ENCODE peak calls at places on chromosomes 5 and 9, in six cellular contexts. One of them, this sample, is unnamed.

GRCh38 chr5:45696206-45696836 is at the start of gene HCN1:
- DNase-seq in ovary: peak; percentile 35
- DNase-seq in neural progenitor cell: peak; percentile 94
- DNase-seq in fibroblast of pulmonary artery: peak; percentile 72
- DNase-seq in kidney: peak; percentile 90
- DNase-seq in tibial nerve: peak; percentile 33
- DNase-seq in this sample: no peak

GRCh38 chr5:159243385-159243784 is 19.7 kb upstream of the UBLCP1 start:
- DNase-seq in ovary: no peak
- DNase-seq in neural progenitor cell: no peak
- DNase-seq in fibroblast of pulmonary artery: no peak
- DNase-seq in kidney: no peak
- DNase-seq in tibial nerve: no peak
- DNase-seq in this sample: no peak

GRCh38 chr5:170145462-170145861 is 39.8 kb downstream of the FOXI1 start:
- DNase-seq in ovary: no peak
- DNase-seq in neural progenitor cell: no peak
- DNase-seq in fibroblast of pulmonary artery: no peak
- DNase-seq in kidney: no peak
- DNase-seq in tibial nerve: no peak
- DNase-seq in this sample: no peak

GRCh38 chr5:171601266-171601881 is 181.9 kb downstream of the FGF18 start:
- DNase-seq in ovary: no peak
- DNase-seq in neural progenitor cell: no peak
- DNase-seq in fibroblast of pulmonary artery: no peak
- DNase-seq in kidney: no peak
- DNase-seq in tibial nerve: no peak
- DNase-seq in this sample: no peak

GRCh38 chr5:21391506-21391905 is 1403.5 kb upstream of the CDH18 start:
- DNase-seq in ovary: no peak
- DNase-seq in neural progenitor cell: no peak
- DNase-seq in fibroblast of pulmonary artery: no peak
- DNase-seq in kidney: no peak
- DNase-seq in tibial nerve: no peak
- DNase-seq in this sample: no peak

GRCh38 chr5:16540421-16540820 is 74.8 kb upstream of the ZNF622 start:
- DNase-seq in ovary: no peak
- DNase-seq in neural progenitor cell: no peak
- DNase-seq in fibroblast of pulmonary artery: peak; percentile 28
- DNase-seq in kidney: no peak
- DNase-seq in tibial nerve: no peak
- DNase-seq in this sample: no peak

GRCh38 chr5:115558388-115558956 is 13.9 kb upstream of the FEM1C start:
- DNase-seq in ovary: no peak
- DNase-seq in neural progenitor cell: no peak
- DNase-seq in fibroblast of pulmonary artery: peak; percentile 77
- DNase-seq in kidney: no peak
- DNase-seq in tibial nerve: no peak
- DNase-seq in this sample: no peak

GRCh38 chr9:2354216-2354615 is 267.4 kb upstream of the VLDLR start:
- DNase-seq in ovary: peak; percentile 44
- DNase-seq in neural progenitor cell: no peak
- DNase-seq in fibroblast of pulmonary artery: no peak
- DNase-seq in kidney: no peak
- DNase-seq in tibial nerve: no peak
- DNase-seq in this sample: no peak

GRCh38 chr5:52024363-52024762 is 641.1 kb downstream of the ISL1 start:
- DNase-seq in ovary: no peak
- DNase-seq in neural progenitor cell: no peak
- DNase-seq in fibroblast of pulmonary artery: no peak
- DNase-seq in kidney: no peak
- DNase-seq in tibial nerve: no peak
- DNase-seq in this sample: no peak

GRCh38 chr5:150024241-150024984 is 23.9 kb downstream of the HMGXB3 start:
- DNase-seq in ovary: no peak
- DNase-seq in neural progenitor cell: no peak
- DNase-seq in fibroblast of pulmonary artery: no peak
- DNase-seq in kidney: no peak
- DNase-seq in tibial nerve: no peak
- DNase-seq in this sample: no peak
- TF ChIP-seq CTCF in ovary: no peak
- TF ChIP-seq CTCF in neural progenitor cell: no peak
- TF ChIP-seq CTCF in fibroblast of pulmonary artery: no peak
- TF ChIP-seq CTCF in kidney: peak; percentile 4
- TF ChIP-seq CTCF in tibial nerve: no peak
- TF ChIP-seq CTCF in this sample: peak; percentile 62

DNA sequence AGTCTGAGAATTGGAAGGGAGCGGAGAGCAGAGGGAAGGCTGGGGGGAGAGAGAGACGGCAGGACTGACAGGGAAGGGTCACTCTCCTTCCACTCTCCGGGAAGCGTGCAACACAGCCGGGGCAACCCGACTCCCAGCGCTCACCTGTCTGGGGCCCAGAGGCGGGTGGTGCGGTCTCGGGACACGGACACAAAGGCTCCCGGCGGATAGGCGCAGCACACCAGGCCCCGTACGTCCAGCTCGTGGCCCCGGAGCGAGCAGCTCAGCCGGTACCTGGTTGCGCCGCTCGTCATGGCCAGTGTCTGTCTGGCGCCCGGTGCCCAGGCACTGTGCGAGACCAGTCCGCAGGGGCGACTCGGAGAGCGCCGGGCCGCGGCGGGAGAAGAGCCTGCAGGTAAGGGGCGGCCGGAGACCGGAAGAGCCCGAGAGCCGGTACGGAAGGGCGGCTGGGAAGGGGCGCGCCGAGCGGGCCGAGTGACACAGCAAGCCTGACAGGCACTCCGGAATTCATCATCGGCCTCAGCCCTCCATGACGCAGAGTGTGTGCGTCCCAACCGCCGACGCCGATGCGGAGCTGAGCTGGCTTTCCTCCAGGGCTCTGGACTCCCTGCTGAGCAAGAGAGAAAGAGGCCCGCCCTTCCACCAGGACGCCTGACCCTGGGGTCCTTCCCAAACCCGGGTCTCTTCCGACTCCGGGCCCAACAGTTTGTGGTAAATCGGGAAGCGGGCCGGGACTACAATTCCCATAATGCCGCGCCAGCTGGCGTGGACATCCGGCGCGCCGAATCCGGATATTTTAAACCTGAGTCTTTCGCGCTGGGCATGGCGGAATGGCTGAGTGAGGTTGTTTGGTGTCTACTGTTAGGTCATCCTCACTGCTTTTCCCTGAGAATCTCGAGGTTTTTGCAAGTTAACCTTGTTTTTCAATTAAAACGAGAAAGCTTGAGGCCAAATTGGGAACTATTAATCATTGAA is at the start of gene PLAA:
- DNase-seq in ovary: peak; percentile 89
- DNase-seq in neural progenitor cell: peak; percentile 95
- DNase-seq in fibroblast of pulmonary artery: peak; percentile 90
- DNase-seq in kidney: peak; percentile 96
- DNase-seq in tibial nerve: peak; percentile 76
- DNase-seq in this sample: peak; percentile 97
- TF ChIP-seq CTCF in ovary: no peak
- TF ChIP-seq CTCF in neural progenitor cell: peak; percentile 10
- TF ChIP-seq CTCF in fibroblast of pulmonary artery: no peak
- TF ChIP-seq CTCF in kidney: no peak
- TF ChIP-seq CTCF in tibial nerve: no peak
- TF ChIP-seq CTCF in this sample: no peak

GRCh38 chr5:139388198-139388821 is 1.4 kb downstream of the MZB1 start:
- DNase-seq in ovary: peak; percentile 26
- DNase-seq in neural progenitor cell: no peak
- DNase-seq in fibroblast of pulmonary artery: no peak
- DNase-seq in kidney: peak; percentile 89
- DNase-seq in tibial nerve: no peak
- DNase-seq in this sample: peak; percentile 60
- TF ChIP-seq CTCF in ovary: no peak
- TF ChIP-seq CTCF in neural progenitor cell: no peak
- TF ChIP-seq CTCF in fibroblast of pulmonary artery: no peak
- TF ChIP-seq CTCF in kidney: no peak
- TF ChIP-seq CTCF in tibial nerve: no peak
- TF ChIP-seq CTCF in this sample: no peak

GRCh38 chr5:113660848-113661247 is 147.4 kb downstream of the YTHDC2 start:
- DNase-seq in ovary: no peak
- DNase-seq in neural progenitor cell: no peak
- DNase-seq in fibroblast of pulmonary artery: no peak
- DNase-seq in kidney: no peak
- DNase-seq in tibial nerve: no peak
- DNase-seq in this sample: no peak

DNA sequence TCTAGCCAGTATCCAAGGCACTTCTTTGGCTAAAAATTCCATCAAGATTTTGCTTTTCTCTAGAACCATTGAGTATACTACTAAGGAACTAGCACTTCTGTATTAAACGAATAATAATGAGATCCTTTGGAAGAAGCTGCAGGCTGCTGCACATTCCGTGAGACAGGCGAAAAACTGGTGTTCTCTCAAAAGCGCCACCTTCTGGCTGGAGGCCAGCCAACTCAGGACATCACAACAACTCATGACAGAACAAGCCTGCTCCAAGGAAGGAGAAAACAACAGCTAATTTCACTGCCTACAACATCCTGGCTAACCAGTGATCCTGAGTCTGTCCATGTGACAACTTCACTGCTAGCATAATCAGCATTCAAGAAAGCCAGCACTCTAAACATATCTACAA is 150.4 kb downstream of the YTHDC2 start:
- DNase-seq in ovary: no peak
- DNase-seq in neural progenitor cell: peak; percentile 16
- DNase-seq in fibroblast of pulmonary artery: peak; percentile 51
- DNase-seq in kidney: no peak
- DNase-seq in tibial nerve: no peak
- DNase-seq in this sample: no peak
- TF ChIP-seq CTCF in ovary: no peak
- TF ChIP-seq CTCF in neural progenitor cell: peak; percentile 43
- TF ChIP-seq CTCF in fibroblast of pulmonary artery: peak; percentile 31
- TF ChIP-seq CTCF in kidney: peak; percentile 23
- TF ChIP-seq CTCF in tibial nerve: no peak
- TF ChIP-seq CTCF in this sample: peak; percentile 60

GRCh38 chr9:69499959-69500358 is 172.2 kb downstream of the APBA1 start:
- DNase-seq in ovary: no peak
- DNase-seq in neural progenitor cell: peak; percentile 12
- DNase-seq in fibroblast of pulmonary artery: no peak
- DNase-seq in kidney: no peak
- DNase-seq in tibial nerve: no peak
- DNase-seq in this sample: no peak

GRCh38 chr9:69499401-69499800 is 172.8 kb downstream of the APBA1 start:
- DNase-seq in ovary: no peak
- DNase-seq in neural progenitor cell: no peak
- DNase-seq in fibroblast of pulmonary artery: no peak
- DNase-seq in kidney: no peak
- DNase-seq in tibial nerve: no peak
- DNase-seq in this sample: no peak

GRCh38 chr9:69498430-69498829 is 173.4 kb downstream of the ENTREP1 start:
- DNase-seq in ovary: no peak
- DNase-seq in neural progenitor cell: no peak
- DNase-seq in fibroblast of pulmonary artery: no peak
- DNase-seq in kidney: no peak
- DNase-seq in tibial nerve: no peak
- DNase-seq in this sample: no peak

GRCh38 chr9:69502671-69503301 is 169.4 kb downstream of the APBA1 start:
- DNase-seq in ovary: no peak
- DNase-seq in neural progenitor cell: no peak
- DNase-seq in fibroblast of pulmonary artery: peak; percentile 64
- DNase-seq in kidney: no peak
- DNase-seq in tibial nerve: no peak
- DNase-seq in this sample: no peak

GRCh38 chr9:69500925-69501324 is 171.2 kb downstream of the APBA1 start:
- DNase-seq in ovary: no peak
- DNase-seq in neural progenitor cell: no peak
- DNase-seq in fibroblast of pulmonary artery: no peak
- DNase-seq in kidney: no peak
- DNase-seq in tibial nerve: no peak
- DNase-seq in this sample: no peak
- TF ChIP-seq CTCF in ovary: no peak
- TF ChIP-seq CTCF in neural progenitor cell: no peak
- TF ChIP-seq CTCF in fibroblast of pulmonary artery: no peak
- TF ChIP-seq CTCF in kidney: no peak
- TF ChIP-seq CTCF in tibial nerve: no peak
- TF ChIP-seq CTCF in this sample: no peak

DNA sequence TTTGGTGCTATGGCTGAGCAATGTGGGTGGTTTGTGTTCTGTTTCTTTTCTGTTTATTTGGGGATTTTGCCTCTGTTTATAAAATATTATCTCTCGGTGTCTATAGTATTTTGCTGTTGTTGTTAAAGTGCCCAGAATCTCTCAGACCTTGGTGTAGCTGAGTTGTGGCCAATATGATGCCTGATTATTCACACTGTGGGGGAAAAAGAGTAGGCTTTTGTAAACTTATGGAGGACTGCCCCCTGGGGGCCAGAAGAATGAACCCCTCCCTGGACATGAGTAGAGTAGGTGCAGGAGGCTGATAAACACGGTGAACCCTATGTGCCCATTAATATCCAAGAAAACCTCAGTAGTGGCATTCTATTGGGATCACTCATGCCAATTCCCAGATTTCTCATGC is 49.0 kb upstream of the DPYSL3 start:
- DNase-seq in ovary: peak; percentile 76
- DNase-seq in neural progenitor cell: peak; percentile 80
- DNase-seq in fibroblast of pulmonary artery: peak; percentile 88
- DNase-seq in kidney: no peak
- DNase-seq in tibial nerve: peak; percentile 42
- DNase-seq in this sample: no peak
- TF ChIP-seq CTCF in ovary: peak; percentile 64
- TF ChIP-seq CTCF in neural progenitor cell: peak; percentile 72
- TF ChIP-seq CTCF in fibroblast of pulmonary artery: peak; percentile 83
- TF ChIP-seq CTCF in kidney: peak; percentile 5
- TF ChIP-seq CTCF in tibial nerve: peak; percentile 55
- TF ChIP-seq CTCF in this sample: peak; percentile 85

GRCh38 chr5:110414360-110414759 is 312.1 kb downstream of the TMEM232 start:
- DNase-seq in ovary: no peak
- DNase-seq in neural progenitor cell: peak; percentile 23
- DNase-seq in fibroblast of pulmonary artery: peak; percentile 23
- DNase-seq in kidney: no peak
- DNase-seq in tibial nerve: no peak
- DNase-seq in this sample: no peak
- TF ChIP-seq CTCF in ovary: no peak
- TF ChIP-seq CTCF in neural progenitor cell: peak; percentile 54
- TF ChIP-seq CTCF in fibroblast of pulmonary artery: peak; percentile 45
- TF ChIP-seq CTCF in kidney: peak; percentile 19
- TF ChIP-seq CTCF in tibial nerve: peak; percentile 21
- TF ChIP-seq CTCF in this sample: peak; percentile 82

GRCh38 chr9:134217431-134218210 is 53.3 kb upstream of the RNU6ATAC start:
- DNase-seq in ovary: peak; percentile 18
- DNase-seq in neural progenitor cell: peak; percentile 43
- DNase-seq in fibroblast of pulmonary artery: no peak
- DNase-seq in kidney: peak; percentile 63
- DNase-seq in tibial nerve: no peak
- DNase-seq in this sample: peak; percentile 66
- TF ChIP-seq CTCF in ovary: no peak
- TF ChIP-seq CTCF in neural progenitor cell: peak; percentile 37
- TF ChIP-seq CTCF in fibroblast of pulmonary artery: no peak
- TF ChIP-seq CTCF in kidney: no peak
- TF ChIP-seq CTCF in tibial nerve: no peak
- TF ChIP-seq CTCF in this sample: peak; percentile 42

GRCh38 chr5:36640949-36641348 is 34.5 kb downstream of the SLC1A3 start:
- DNase-seq in ovary: no peak
- DNase-seq in neural progenitor cell: no peak
- DNase-seq in fibroblast of pulmonary artery: peak; percentile 28
- DNase-seq in kidney: no peak
- DNase-seq in tibial nerve: no peak
- DNase-seq in this sample: no peak
- TF ChIP-seq CTCF in ovary: no peak
- TF ChIP-seq CTCF in neural progenitor cell: no peak
- TF ChIP-seq CTCF in fibroblast of pulmonary artery: no peak
- TF ChIP-seq CTCF in kidney: no peak
- TF ChIP-seq CTCF in tibial nerve: no peak
- TF ChIP-seq CTCF in this sample: no peak

This sample was measured in chondrocyte.